ENCODE peak calls at places on chromosomes 16 and 17, in nine cellular contexts. N, U, Y, J, H, I, L, Q and V are unnamed samples.
A peak's percentile ranks its signal among the peaks of the same experiment; 100 is the strongest.

GRCh38 chr17:64385187-64386083 is 5.2 kb downstream of the PECAM1 start:
- DNase-seq in N (no peak), U (peak; percentile 77), Y (no peak), J (peak; percentile 43), H (no peak), I (peak; percentile 82), L (peak; percentile 31), Q (no peak), V (peak; percentile 60)

GRCh38 chr17:81471804-81472456 is 40.7 kb downstream of the ACTG1 start:
- DNase-seq in N (no peak), U (peak; percentile 97), Y (no peak), J (peak; percentile 76), H (no peak), I (peak; percentile 93), L (no peak), Q (peak; percentile 24), V (no peak)

GRCh38 chr17:4480929-4481898 is 17.5 kb upstream of the SPNS2 start:
- DNase-seq in N (no peak), U (no peak), Y (peak; percentile 28), J (no peak), H (no peak), I (no peak), L (no peak), Q (peak; percentile 18), V (no peak)

GRCh38 chr17:1294157-1294717 is 14.8 kb downstream of the TRARG1 start:
- DNase-seq in N (peak; percentile 82), U (no peak), Y (peak; percentile 93), J (no peak), H (no peak), I (no peak), L (no peak), Q (peak; percentile 97), V (no peak)

GRCh38 chr17:64146418-64147109 is 16.6 kb upstream of the ERN1 start:
- DNase-seq in N (peak; percentile 35), U (peak; percentile 85), Y (peak; percentile 50), J (peak; percentile 59), H (peak; percentile 67), I (peak; percentile 67), L (peak; percentile 60), Q (peak; percentile 53), V (peak; percentile 82)

GRCh38 chr17:39639566-39640458 is 2.9 kb downstream of the STARD3 start:
- DNase-seq in N (no peak), U (no peak), Y (no peak), J (no peak), H (no peak), I (no peak), L (no peak), Q (no peak), V (no peak)

GRCh38 chr17:66354981-66355380 is 52.6 kb downstream of the PRKCA start:
- DNase-seq in N (no peak), U (no peak), Y (no peak), J (no peak), H (no peak), I (no peak), L (no peak), Q (no peak), V (no peak)

GRCh38 chr16:23351360-23351759 is 49.3 kb downstream of the SCNN1B start:
- DNase-seq in N (no peak), U (peak; percentile 37), Y (no peak), J (no peak), H (peak; percentile 61), I (no peak), L (no peak), Q (no peak), V (peak; percentile 34)

GRCh38 chr16:9183682-9184353 is 92.4 kb downstream of the HAPSTR1 start:
- DNase-seq in N (no peak), U (no peak), Y (no peak), J (no peak), H (no peak), I (peak; percentile 67), L (no peak), Q (no peak), V (no peak)

GRCh38 chr17:27983853-27984252 is 58.6 kb upstream of the NLK start:
- DNase-seq in N (no peak), U (no peak), Y (no peak), J (no peak), H (no peak), I (no peak), L (no peak), Q (no peak), V (no peak)

GRCh38 chr17:27985736-27986394 is 56.6 kb upstream of the NLK start:
- DNase-seq in N (no peak), U (no peak), Y (no peak), J (no peak), H (no peak), I (no peak), L (no peak), Q (no peak), V (no peak)

GRCh38 chr17:27984404-27984803 is 58.1 kb upstream of the NLK start:
- DNase-seq in N (no peak), U (no peak), Y (no peak), J (no peak), H (no peak), I (no peak), L (no peak), Q (no peak), V (no peak)

GRCh38 chr17:27985306-27985705 is 57.2 kb upstream of the NLK start:
- DNase-seq in N (no peak), U (no peak), Y (no peak), J (no peak), H (no peak), I (no peak), L (no peak), Q (no peak), V (no peak)

DNA sequence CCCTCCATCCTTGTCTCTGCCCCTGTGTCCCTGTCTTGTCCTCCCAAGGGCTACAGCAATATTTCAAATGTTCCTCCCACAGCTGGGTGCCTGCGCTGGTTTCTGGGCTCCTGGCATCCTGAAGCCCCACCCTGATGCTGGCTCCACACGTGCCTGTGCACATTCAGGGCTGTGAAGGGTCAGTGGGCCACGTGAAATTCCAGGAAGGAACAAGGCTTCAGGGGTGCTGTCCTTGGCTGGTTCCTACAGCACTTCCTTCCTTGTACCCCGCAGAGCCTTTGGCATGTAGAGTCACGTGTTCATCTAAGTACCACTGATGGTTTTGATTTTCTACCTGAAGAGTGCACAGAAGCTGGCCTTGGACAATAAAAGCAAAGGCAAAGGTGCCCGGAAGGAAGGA is 57.7 kb upstream of the NLK start:
- DNase-seq in N (no peak), U (no peak), Y (no peak), J (no peak), H (no peak), I (no peak), L (no peak), Q (no peak), V (no peak)
- H3K4me1 ChIP-seq in N (no peaks in the 10 kb centered on the region), U (no peaks in the 10 kb centered on the region), Y (no peaks in the 10 kb centered on the region), J (no peaks in the 10 kb centered on the region), H (peaks cover 4% of the 10 kb centered on the region), I (peaks cover 8% of the 10 kb centered on the region), L (peaks cover 34% of the 10 kb centered on the region), Q (peaks cover 7% of the 10 kb centered on the region), V (no peaks in the 10 kb centered on the region)

DNA sequence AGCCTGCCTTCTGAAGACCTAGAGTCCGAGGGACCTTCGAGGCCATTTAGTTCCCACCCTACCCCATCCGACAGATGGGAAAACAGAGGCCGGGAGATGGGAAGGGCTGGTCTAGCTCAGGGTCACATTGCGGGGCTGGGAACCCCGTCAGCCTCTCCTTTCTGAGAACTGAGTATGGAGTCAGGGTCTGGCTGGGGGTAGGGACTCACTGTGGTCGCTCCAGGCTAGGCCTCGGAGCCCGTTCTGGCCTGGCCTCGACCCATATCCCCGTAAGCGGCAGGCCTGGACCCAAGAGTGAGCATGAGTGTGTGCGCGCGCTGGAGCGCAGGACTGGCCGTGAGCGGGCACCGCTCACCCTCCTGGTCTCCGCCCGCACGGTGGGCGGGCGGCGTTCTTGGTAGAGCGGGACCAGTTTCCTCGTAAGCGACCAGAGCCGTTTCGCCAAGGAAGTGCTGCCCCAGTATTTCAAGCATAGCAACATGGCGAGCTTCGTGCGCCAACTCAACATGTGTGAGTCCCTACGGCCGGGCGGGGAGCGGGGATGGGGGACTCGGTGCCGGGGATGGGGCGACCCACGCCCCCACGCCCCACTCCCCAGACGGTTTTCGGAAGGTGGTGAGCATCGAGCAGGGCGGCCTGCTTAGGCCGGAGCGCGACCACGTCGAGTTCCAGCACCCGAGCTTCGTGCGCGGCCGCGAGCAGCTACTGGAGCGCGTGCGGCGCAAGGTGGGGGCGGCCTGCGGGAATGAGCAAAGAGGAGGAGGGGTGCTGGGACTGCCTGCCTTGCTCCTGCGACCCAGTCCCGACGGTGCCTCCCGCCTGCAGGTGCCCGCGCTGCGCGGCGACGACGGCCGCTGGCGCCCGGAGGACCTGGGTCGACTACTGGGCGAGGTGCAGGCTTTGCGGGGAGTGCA is 833 bp downstream of the HSF4 start:
- DNase-seq in N (no peak), U (no peak), Y (no peak), J (no peak), H (no peak), I (no peak), L (no peak), Q (no peak), V (no peak)
- H3K4me3 ChIP-seq in N (no peak overlapping the region), U (no peak overlapping the region), Y (no peak overlapping the region), J (no peak overlapping the region), H (no peak overlapping the region), I (peak overlapping the region; percentile 55), L (peak overlapping the region; percentile 45), Q (no peak overlapping the region), V (peak overlapping the region; percentile 46)

GRCh38 chr17:47966079-47966519 is 4.8 kb upstream of the CDK5RAP3 start:
- DNase-seq in N (no peak), U (no peak), Y (no peak), J (no peak), H (no peak), I (peak; percentile 53), L (no peak), Q (no peak), V (no peak)
- H3K4me1 ChIP-seq in N (peaks cover 9% of the 10 kb centered on the region), U (peaks cover 6% of the 10 kb centered on the region), Y (peaks cover 8% of the 10 kb centered on the region), J (no peaks in the 10 kb centered on the region), H (peaks cover 58% of the 10 kb centered on the region), I (peaks cover 31% of the 10 kb centered on the region), L (no peaks in the 10 kb centered on the region), Q (peaks cover 10% of the 10 kb centered on the region), V (peaks cover 9% of the 10 kb centered on the region)

DNA sequence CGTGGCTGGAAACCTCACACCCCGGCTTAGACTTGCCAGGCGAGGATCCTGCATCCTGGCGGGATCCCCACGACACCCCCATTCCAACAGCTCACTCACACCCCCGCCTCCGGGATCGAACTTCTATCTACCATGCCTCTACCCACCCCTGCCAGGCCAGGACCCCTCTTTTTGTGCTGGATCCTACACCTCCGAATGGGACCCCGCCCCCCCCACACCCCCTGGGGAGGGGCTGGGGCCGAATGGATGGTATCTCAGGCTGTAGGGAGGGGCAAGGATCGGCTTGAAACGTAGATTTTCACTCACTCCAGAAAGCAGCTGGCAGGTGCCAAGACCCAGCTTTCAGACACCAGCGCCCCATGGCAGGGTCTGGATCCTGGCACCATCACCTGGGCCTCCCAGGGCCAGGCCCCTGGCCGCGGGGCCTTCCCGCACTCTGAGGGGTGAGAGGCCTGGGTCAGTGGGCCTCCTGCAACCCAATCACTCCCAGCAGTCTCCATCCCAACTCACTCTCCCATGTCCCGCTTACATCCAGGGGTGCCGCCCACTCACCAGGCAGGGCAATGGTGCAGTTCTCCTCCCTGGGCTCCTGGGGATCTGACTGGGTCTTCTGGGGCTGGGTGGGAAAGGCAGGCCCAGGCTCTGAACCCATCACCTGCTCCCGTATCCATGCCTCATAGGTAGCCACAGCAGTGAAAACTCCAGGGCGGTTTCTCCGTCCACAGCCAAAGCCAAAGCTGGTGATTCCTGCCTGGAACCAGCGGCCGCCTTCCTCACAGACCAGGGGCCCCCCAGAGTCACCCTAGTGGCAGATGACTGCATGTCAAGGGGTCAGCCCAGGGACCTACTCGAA is 6.6 kb downstream of the PRSS36 start:
- DNase-seq in N (no peak), U (peak; percentile 77), Y (no peak), J (no peak), H (peak; percentile 45), I (no peak), L (no peak), Q (no peak), V (no peak)
- H3K4me3 ChIP-seq in N (peak overlapping the region; percentile 20), U (peak overlapping the region; percentile 4), Y (no peak overlapping the region), J (peak overlapping the region; percentile 57), H (no peak overlapping the region), I (peak overlapping the region; percentile 52), L (peak overlapping the region; percentile 51), Q (peak overlapping the region; percentile 75), V (peak overlapping the region; percentile 56)

GRCh38 chr16:84567446-84567962 is 50.4 kb downstream of the COTL1 start:
- DNase-seq in N (no peak), U (no peak), Y (no peak), J (no peak), H (no peak), I (no peak), L (no peak), Q (no peak), V (no peak)
- H3K4me1 ChIP-seq in N (no peaks in the 10 kb centered on the region), U (no peaks in the 10 kb centered on the region), Y (peaks cover 3% of the 10 kb centered on the region), J (no peaks in the 10 kb centered on the region), H (peaks cover 14% of the 10 kb centered on the region), I (no peaks in the 10 kb centered on the region), L (no peaks in the 10 kb centered on the region), Q (peaks cover 10% of the 10 kb centered on the region), V (no peaks in the 10 kb centered on the region)